ENCODE peak calls at places on chromosomes 16 and 17, in nine cellular contexts. H is A549; J is kidney; F is right atrium auricular region; Y is endodermal cell; E is pancreas; B is cardiac muscle cell; V is left ventricle myocardium inferior; P is CD4-positive, CD25-positive, alpha-beta regulatory T cell. Q is an unnamed sample.

GRCh38 chr16:4373356-4373908 is 1.8 kb downstream of the VASN start:
- DNase-seq in P (no peak), Y (no peak), E (no peak), H (no peak), B (no peak), F (no peak), V (peak; percentile 18), J (no peak), Q (no peak)

GRCh38 chr16:11498683-11499082 is 88.0 kb downstream of the LITAF start:
- DNase-seq in B (no peak), V (no peak), Y (no peak), E (peak; percentile 53), P (no peak), J (no peak), F (no peak), H (no peak), Q (no peak)

GRCh38 chr17:80795737-80796136 is 195.9 kb upstream of the CHMP6 start:
- DNase-seq in F (peak; percentile 66), B (peak; percentile 54), P (no peak), Y (peak; percentile 38), H (no peak), E (no peak), J (peak; percentile 71), V (peak; percentile 70), Q (no peak)

GRCh38 chr17:16215965-16216316 is 607 bp upstream of the NCOR1 start:
- DNase-seq in V (no peak), P (no peak), E (no peak), H (no peak), J (no peak), Y (no peak), F (no peak), B (no peak), Q (no peak)

GRCh38 chr16:6889106-6889505 is 443.5 kb upstream of the RBFOX1 start:
- DNase-seq in B (no peak), P (no peak), E (no peak), Y (no peak), H (no peak), V (no peak), F (no peak), J (no peak), Q (no peak)

GRCh38 chr16:86653289-86654006 is 75.1 kb downstream of the FOXL1 start:
- DNase-seq in H (no peak), J (no peak), P (no peak), F (no peak), B (peak; percentile 55), V (no peak), Y (no peak), E (no peak), Q (no peak)

GRCh38 chr17:49755681-49756283 is 8.1 kb downstream of the FAM117A start:
- DNase-seq in J (no peak), Y (no peak), B (no peak), E (no peak), V (no peak), P (no peak), H (no peak), F (no peak), Q (no peak)

GRCh38 chr17:41538565-41538991 is 10.5 kb upstream of the KRT19 start:
- DNase-seq in V (no peak), E (no peak), J (no peak), F (no peak), H (no peak), Y (peak; percentile 73), B (peak; percentile 26), P (no peak), Q (no peak)

GRCh38 chr17:83025636-83026280 is 53.7 kb upstream of the METRNL start:
- DNase-seq in H (no peak), V (no peak), J (no peak), E (no peak), F (peak; percentile 42), Y (peak; percentile 29), B (no peak), P (no peak), Q (no peak)

GRCh38 chr16:84055801-84056634 is 13.4 kb upstream of the SLC38A8 start:
- DNase-seq in E (peak; percentile 66), F (no peak), P (no peak), H (no peak), Y (no peak), J (peak; percentile 57), V (no peak), B (no peak), Q (peak; percentile 54)

GRCh38 chr16:28264656-28265055 is 27.7 kb upstream of the SBK1 start:
- DNase-seq in P (no peak), Y (no peak), V (no peak), E (peak; percentile 18), H (no peak), F (no peak), J (no peak), B (peak; percentile 81), Q (no peak)

GRCh38 chr17:81489012-81489968 is 23.3 kb downstream of the ACTG1 start:
- DNase-seq in Y (peak; percentile 84), E (no peak), J (no peak), V (no peak), P (no peak), H (no peak), B (no peak), F (no peak), Q (no peak)

GRCh38 chr17:49465352-49465751 is 29.7 kb upstream of the NGFR start:
- DNase-seq in J (no peak), E (no peak), F (no peak), P (no peak), Y (no peak), B (no peak), V (no peak), H (no peak), Q (no peak)

GRCh38 chr17:79621151-79621940 is 10.5 kb upstream of the RBFOX3 start:
- DNase-seq in E (no peak), P (no peak), B (no peak), J (peak; percentile 23), H (no peak), F (no peak), Y (peak; percentile 40), V (peak; percentile 4), Q (peak; percentile 30)

GRCh38 chr16:2428051-2428786 is 1.0 kb upstream of the CCNF start:
- DNase-seq in J (peak; percentile 83), F (no peak), P (no peak), V (no peak), B (peak; percentile 38), E (peak; percentile 37), H (no peak), Y (peak; percentile 85), Q (peak; percentile 77)

DNA sequence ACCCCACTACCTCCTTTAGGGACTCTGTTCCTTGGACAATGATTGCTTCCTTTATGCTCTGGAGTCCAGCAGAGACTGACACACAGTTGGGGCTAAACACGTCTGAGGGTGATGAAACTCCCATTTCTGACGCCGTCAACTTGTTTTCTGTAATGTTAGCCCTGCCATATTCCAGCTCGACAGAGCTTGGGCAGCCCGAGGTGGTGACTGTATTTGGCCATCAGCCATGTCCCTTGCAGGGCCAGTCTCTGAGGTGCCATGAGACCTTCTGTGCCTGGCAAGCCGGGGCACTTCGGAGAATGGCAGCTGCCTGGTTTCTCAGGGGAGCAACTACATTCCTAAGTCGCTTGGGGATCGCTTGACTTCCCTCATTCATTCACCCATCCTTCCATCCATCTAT is 278.9 kb upstream of the TNRC6C start:
- DNase-seq in Y (peak; percentile 27), B (no peak), F (no peak), E (no peak), V (no peak), J (no peak), P (no peak), H (no peak), Q (peak; percentile 51)
- H3K27ac ChIP-seq in Y (no peak overlapping the region), B (no peak overlapping the region), F (peak overlapping the region; percentile 67), E (no peak overlapping the region), V (peak overlapping the region; percentile 75), J (no peak overlapping the region), P (no peak overlapping the region), H (no peak overlapping the region), Q (no peak overlapping the region)

GRCh38 chr16:53064179-53064578 is 9.4 kb downstream of the CHD9 start:
- DNase-seq in V (no peak), E (no peak), Y (no peak), B (no peak), J (no peak), P (no peak), H (no peak), F (no peak), Q (no peak)
- H3K4me1 ChIP-seq in V (peaks cover 76% of the 10 kb centered on the region), E (no peaks in the 10 kb centered on the region), Y (no peaks in the 10 kb centered on the region), B (no peaks in the 10 kb centered on the region), J (peaks cover 4% of the 10 kb centered on the region), P (peaks cover 19% of the 10 kb centered on the region), H (peaks cover 15% of the 10 kb centered on the region), F (peaks cover 43% of the 10 kb centered on the region), Q (peaks cover 34% of the 10 kb centered on the region)

GRCh38 chr16:71900336-71900735 is 5.0 kb downstream of the IST1 start:
- DNase-seq in V (no peak), P (no peak), E (no peak), F (no peak), B (peak; percentile 38), Y (no peak), H (no peak), J (no peak), Q (no peak)

GRCh38 chr16:71895679-71896385 is 501 bp downstream of the IST1 start:
- DNase-seq in B (peak; percentile 54), V (peak; percentile 29), J (peak; percentile 84), Y (no peak), P (no peak), F (no peak), E (no peak), H (peak; percentile 61), Q (peak; percentile 83)

GRCh38 chr16:71902656-71903365 is 7.5 kb downstream of the IST1 start:
- DNase-seq in Y (no peak), B (no peak), P (no peak), J (no peak), V (no peak), E (no peak), F (no peak), H (no peak), Q (no peak)

GRCh38 chr16:71896688-71897368 is 1.5 kb downstream of the IST1 start:
- DNase-seq in J (no peak), H (no peak), Y (no peak), B (no peak), P (no peak), V (no peak), E (no peak), F (no peak), Q (no peak)

DNA sequence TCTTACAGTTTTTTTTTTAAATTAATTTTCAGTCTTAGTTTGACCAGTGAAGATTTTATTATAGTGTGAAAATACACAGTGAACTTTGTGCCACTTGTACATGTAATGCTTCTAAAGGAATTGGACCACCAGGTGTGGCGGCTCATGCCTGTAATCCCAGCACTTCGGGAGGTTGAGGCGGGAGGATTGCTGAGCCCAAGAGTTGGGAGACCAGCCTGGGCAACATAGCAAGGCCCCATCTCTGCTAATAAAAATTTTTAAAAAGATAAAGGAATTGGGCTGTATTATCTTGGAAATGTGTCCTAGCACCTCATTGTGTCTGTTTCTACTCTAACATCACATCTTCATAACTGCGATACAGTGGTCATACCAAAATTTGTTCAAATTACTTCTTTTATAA is 3.8 kb downstream of the IST1 start:
- DNase-seq in H (no peak), P (no peak), F (no peak), J (no peak), Y (no peak), V (no peak), E (no peak), B (no peak), Q (no peak)
- H3K27ac ChIP-seq in H (no peak overlapping the region), P (peak overlapping the region; percentile 33), F (no peak overlapping the region), J (no peak overlapping the region), Y (no peak overlapping the region), V (peak overlapping the region; percentile 34), E (no peak overlapping the region), B (peak overlapping the region; percentile 42), Q (no peak overlapping the region)

DNA sequence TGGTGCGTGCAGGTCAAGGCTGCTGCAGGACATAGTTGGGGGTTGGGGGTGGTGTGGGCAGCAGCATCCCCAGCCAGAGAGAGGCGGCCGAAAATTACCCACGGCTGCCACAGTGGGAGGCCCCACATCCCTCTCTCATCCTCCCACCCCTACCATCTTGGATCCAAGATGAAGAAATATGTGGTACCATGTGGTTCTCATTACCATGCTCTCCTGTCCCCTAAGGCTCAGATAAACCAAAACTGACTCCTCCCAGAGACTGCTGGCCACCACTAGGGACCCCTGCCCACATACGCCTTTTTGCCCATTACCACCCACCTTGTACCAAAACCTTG is 120.4 kb downstream of the HIC1 start:
- DNase-seq in Y (no peak), V (no peak), F (no peak), B (no peak), H (no peak), J (no peak), P (no peak), E (no peak), Q (no peak)
- H3K4me1 ChIP-seq in Y (peaks cover 31% of the 10 kb centered on the region), V (peaks cover 99% of the 10 kb centered on the region), F (peaks cover 96% of the 10 kb centered on the region), B (peaks cover 74% of the 10 kb centered on the region), H (peaks cover 37% of the 10 kb centered on the region), J (peaks cover 47% of the 10 kb centered on the region), P (no peaks in the 10 kb centered on the region), E (peaks cover 28% of the 10 kb centered on the region), Q (peaks cover 88% of the 10 kb centered on the region)